ENCODE peak calls at places on chromosomes 7 and 10, in five cellular contexts. One of them, this sample, is unnamed.

GRCh38 chr10:95133997-95134396 is 60.0 kb upstream of the ACSM6 start:
- DNase-seq in hepatocyte: no peak
- DNase-seq in GM23248: no peak
- DNase-seq in keratinocyte: no peak
- DNase-seq in PC-9: no peak
- DNase-seq in this sample: peak

GRCh38 chr10:123241391-123242141 is 87.4 kb downstream of the BUB3 start:
- DNase-seq in GM23248: no peak
- DNase-seq in PC-9: no peak
- DNase-seq in hepatocyte: no peak
- DNase-seq in keratinocyte: no peak
- DNase-seq in this sample: no peak

GRCh38 chr7:157493017-157493416 is 156.2 kb downstream of the DNAJB6 start:
- DNase-seq in keratinocyte: no peak
- DNase-seq in PC-9: no peak
- DNase-seq in hepatocyte: no peak
- DNase-seq in GM23248: no peak
- DNase-seq in this sample: no peak

GRCh38 chr7:40655426-40655825 is 520.6 kb downstream of the SUGCT start:
- DNase-seq in hepatocyte: no peak
- DNase-seq in GM23248: no peak
- DNase-seq in keratinocyte: no peak
- DNase-seq in PC-9: no peak
- DNase-seq in this sample: no peak

GRCh38 chr7:21365866-21366624 is 61.8 kb upstream of the SP4 start:
- DNase-seq in PC-9: peak
- DNase-seq in GM23248: peak
- DNase-seq in keratinocyte: no peak
- DNase-seq in hepatocyte: peak
- DNase-seq in this sample: peak

GRCh38 chr10:99695761-99696160 is 36.2 kb downstream of the COX15 start:
- DNase-seq in PC-9: no peak
- DNase-seq in keratinocyte: no peak
- DNase-seq in GM23248: peak
- DNase-seq in hepatocyte: no peak
- DNase-seq in this sample: no peak

GRCh38 chr7:7696458-7697119 is 21.8 kb downstream of the RPA3 start:
- DNase-seq in keratinocyte: no peak
- DNase-seq in GM23248: peak
- DNase-seq in PC-9: no peak
- DNase-seq in hepatocyte: peak
- DNase-seq in this sample: no peak

GRCh38 chr7:41219276-41219675 is 483.6 kb downstream of the INHBA start:
- DNase-seq in PC-9: no peak
- DNase-seq in hepatocyte: no peak
- DNase-seq in keratinocyte: no peak
- DNase-seq in GM23248: no peak
- DNase-seq in this sample: peak

GRCh38 chr7:11221931-11222330 is 248.3 kb downstream of the PHF14 start:
- DNase-seq in GM23248: no peak
- DNase-seq in keratinocyte: no peak
- DNase-seq in PC-9: no peak
- DNase-seq in hepatocyte: no peak
- DNase-seq in this sample: no peak

GRCh38 chr7:26091933-26092332 is 60.1 kb upstream of the NFE2L3 start:
- DNase-seq in keratinocyte: peak
- DNase-seq in hepatocyte: no peak
- DNase-seq in PC-9: peak
- DNase-seq in GM23248: peak
- DNase-seq in this sample: peak

GRCh38 chr7:90648107-90648506 is 52.0 kb downstream of the CDK14 start:
- DNase-seq in keratinocyte: no peak
- DNase-seq in GM23248: no peak
- DNase-seq in hepatocyte: no peak
- DNase-seq in PC-9: no peak
- DNase-seq in this sample: no peak

GRCh38 chr7:13988011-13988410 is 1.5 kb downstream of the ETV1 start:
- DNase-seq in hepatocyte: peak
- DNase-seq in PC-9: no peak
- DNase-seq in keratinocyte: no peak
- DNase-seq in GM23248: peak
- DNase-seq in this sample: peak

GRCh38 chr7:36286241-36286640 is 103.4 kb upstream of the ANLN start:
- DNase-seq in PC-9: no peak
- DNase-seq in hepatocyte: no peak
- DNase-seq in keratinocyte: no peak
- DNase-seq in GM23248: no peak
- DNase-seq in this sample: no peak

GRCh38 chr7:28069788-28070187 is 110.8 kb downstream of the JAZF1 start:
- DNase-seq in keratinocyte: no peak
- DNase-seq in hepatocyte: peak
- DNase-seq in GM23248: peak
- DNase-seq in PC-9: no peak
- DNase-seq in this sample: no peak

GRCh38 chr10:87734987-87735827 is 75.5 kb downstream of the PAPSS2 start:
- DNase-seq in GM23248: peak
- DNase-seq in hepatocyte: peak
- DNase-seq in keratinocyte: no peak
- DNase-seq in PC-9: peak
- DNase-seq in this sample: peak
- H3K4me2 ChIP-seq in GM23248: no peak
- H3K4me2 ChIP-seq in hepatocyte: no peak
- H3K4me2 ChIP-seq in keratinocyte: no peak
- H3K4me2 ChIP-seq in PC-9: no peak
- H3K4me2 ChIP-seq in this sample: no peak

DNA sequence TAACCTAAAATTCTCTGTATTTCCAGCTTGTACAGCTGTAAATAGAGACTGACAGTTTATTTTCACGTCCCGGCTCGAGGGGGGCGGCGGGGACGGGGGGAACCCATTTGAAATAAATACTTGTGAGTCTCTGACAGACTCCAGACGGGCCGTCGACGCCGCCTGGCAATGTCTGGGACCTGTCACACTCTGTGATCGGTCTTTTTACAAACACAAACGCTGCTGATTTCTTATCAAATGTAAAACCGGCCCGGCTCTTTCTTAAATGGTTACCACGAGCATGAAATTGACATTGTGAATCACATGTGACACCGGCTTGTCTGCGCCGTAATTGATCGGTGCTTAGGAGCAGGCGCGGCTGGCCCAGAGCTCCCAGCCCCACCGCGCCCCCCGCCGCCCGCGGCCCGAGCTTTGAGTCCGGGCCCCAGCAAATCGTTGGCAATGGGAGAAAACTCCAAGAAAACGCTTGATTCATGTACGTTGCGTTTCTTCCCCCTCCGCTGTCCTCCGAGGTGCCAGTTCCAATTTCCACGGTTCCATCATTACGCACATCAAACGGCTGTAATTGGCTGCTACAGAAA is 57.1 kb downstream of the UNCX start:
- DNase-seq in GM23248: no peak
- DNase-seq in hepatocyte: no peak
- DNase-seq in keratinocyte: no peak
- DNase-seq in PC-9: no peak
- DNase-seq in this sample: no peak
- H2AFZ ChIP-seq in GM23248: peak
- H2AFZ ChIP-seq in hepatocyte: peak
- H2AFZ ChIP-seq in keratinocyte: peak
- H2AFZ ChIP-seq in PC-9: no peak
- H2AFZ ChIP-seq in this sample: peak

GRCh38 chr7:96388166-96388565 is 66.3 kb upstream of the SLC25A13 start:
- DNase-seq in PC-9: no peak
- DNase-seq in keratinocyte: peak
- DNase-seq in GM23248: peak
- DNase-seq in hepatocyte: no peak
- DNase-seq in this sample: peak

GRCh38 chr7:96388620-96389383 is 66.9 kb upstream of the SLC25A13 start:
- DNase-seq in GM23248: peak
- DNase-seq in hepatocyte: peak
- DNase-seq in keratinocyte: peak
- DNase-seq in PC-9: no peak
- DNase-seq in this sample: peak
- H3K27ac ChIP-seq in GM23248: peak
- H3K27ac ChIP-seq in hepatocyte: peak
- H3K27ac ChIP-seq in keratinocyte: peak
- H3K27ac ChIP-seq in PC-9: no peak
- H3K27ac ChIP-seq in this sample: peak

DNA sequence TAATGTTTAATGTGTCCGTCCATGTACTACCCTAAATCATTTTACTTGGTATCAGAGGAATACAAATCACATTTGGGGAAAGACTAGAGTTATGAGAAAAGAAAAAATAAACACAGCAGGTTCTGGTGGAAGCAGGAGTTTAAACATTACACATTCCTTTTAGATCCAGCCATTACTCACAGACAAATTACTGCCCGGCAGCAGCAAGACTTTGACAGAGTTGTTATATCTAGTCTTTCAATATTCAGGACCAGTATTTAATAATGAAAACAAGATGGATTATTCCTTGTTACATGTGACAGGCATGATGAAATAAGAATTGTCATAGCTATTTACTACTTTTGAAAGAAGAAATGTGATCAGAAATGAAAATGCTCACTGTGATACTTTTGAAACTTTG is 131.8 kb upstream of the GNAI1 start:
- DNase-seq in hepatocyte: no peak
- DNase-seq in GM23248: peak
- DNase-seq in PC-9: no peak
- DNase-seq in keratinocyte: no peak
- DNase-seq in this sample: no peak
- H3K4me2 ChIP-seq in hepatocyte: no peak
- H3K4me2 ChIP-seq in GM23248: peak
- H3K4me2 ChIP-seq in PC-9: no peak
- H3K4me2 ChIP-seq in keratinocyte: no peak
- H3K4me2 ChIP-seq in this sample: no peak

This sample was measured in mammary epithelial cell.